ENCODE peak calls at places on chromosomes 5 and 9, in eight cellular contexts. Y is Calu3, U is progenitor cell of endocrine pancreas, J is GM13977, T is fibroblast of lung, M is psoas muscle, L is foreskin fibroblast, R is tibial artery. X is an unnamed sample.

GRCh38 chr5:139392678-139393496 is 2.0 kb downstream of the PROB1 start:
- DNase-seq in Y (peak; percentile 93), U (peak; percentile 67), J (peak; percentile 96), T (peak; percentile 52), M (peak; percentile 82), L (no peak), R (no peak), X (peak; percentile 87)

GRCh38 chr9:21001581-21001980 is 29.9 kb downstream of the HACD4 start:
- DNase-seq in Y (no peak), U (no peak), J (no peak), T (no peak), M (no peak), L (no peak), R (no peak), X (no peak)

GRCh38 chr5:15727375-15727774 is 227.4 kb downstream of the FBXL7 start:
- DNase-seq in Y (no peak), U (no peak), J (no peak), T (no peak), M (no peak), L (no peak), R (no peak), X (no peak)

GRCh38 chr5:97297063-97297715 is 114.1 kb upstream of the RIOK2 start:
- DNase-seq in Y (peak; percentile 63), U (peak; percentile 25), J (peak; percentile 53), T (peak; percentile 5), M (no peak), L (peak; percentile 23), R (no peak), X (peak; percentile 38)

GRCh38 chr9:14271078-14271673 is 42.8 kb downstream of the NFIB start:
- DNase-seq in Y (no peak), U (no peak), J (no peak), T (peak; percentile 90), M (peak; percentile 68), L (peak; percentile 68), R (no peak), X (peak; percentile 16)

GRCh38 chr5:6686501-6686900 is 26.7 kb upstream of the TENT4A start:
- DNase-seq in Y (no peak), U (no peak), J (no peak), T (no peak), M (no peak), L (no peak), R (no peak), X (no peak)

GRCh38 chr9:32783168-32783891 is at the start of gene TMEM215:
- DNase-seq in Y (no peak), U (peak; percentile 51), J (no peak), T (peak; percentile 13), M (peak; percentile 58), L (no peak), R (no peak), X (peak; percentile 86)

GRCh38 chr9:94576131-94576530 is 17.5 kb downstream of the FBP2 start:
- DNase-seq in Y (no peak), U (no peak), J (no peak), T (no peak), M (no peak), L (no peak), R (no peak), X (no peak)

GRCh38 chr5:59174248-59174844 is 591.5 kb downstream of the RAB3C start:
- DNase-seq in Y (peak; percentile 31), U (no peak), J (peak; percentile 26), T (peak; percentile 69), M (no peak), L (peak; percentile 60), R (no peak), X (no peak)

GRCh38 chr9:91187311-91187964 is 174.3 kb downstream of the AUH start:
- DNase-seq in Y (no peak), U (no peak), J (no peak), T (no peak), M (no peak), L (no peak), R (no peak), X (no peak)

GRCh38 chr9:5112109-5112592 is 73.3 kb downstream of the INSL6 start:
- DNase-seq in Y (no peak), U (no peak), J (peak; percentile 16), T (no peak), M (peak; percentile 44), L (no peak), R (no peak), X (no peak)

GRCh38 chr9:24041294-24041693 is 215.3 kb upstream of the ELAVL2 start:
- DNase-seq in Y (no peak), U (no peak), J (no peak), T (peak; percentile 4), M (no peak), L (no peak), R (no peak), X (no peak)

GRCh38 chr9:122832194-122832593 is 3.8 kb upstream of the PDCL start:
- DNase-seq in Y (no peak), U (no peak), J (no peak), T (no peak), M (no peak), L (no peak), R (no peak), X (no peak)

GRCh38 chr9:133664651-133665050 is 28.5 kb downstream of the DBH start:
- DNase-seq in Y (no peak), U (no peak), J (no peak), T (no peak), M (no peak), L (no peak), R (no peak), X (no peak)
- TF ChIP-seq CTCF in Y (no peak), U (no peak), J (no peak), T (no peak), M (no peak), L (no peak), R (no peak), X (no peak)

DNA sequence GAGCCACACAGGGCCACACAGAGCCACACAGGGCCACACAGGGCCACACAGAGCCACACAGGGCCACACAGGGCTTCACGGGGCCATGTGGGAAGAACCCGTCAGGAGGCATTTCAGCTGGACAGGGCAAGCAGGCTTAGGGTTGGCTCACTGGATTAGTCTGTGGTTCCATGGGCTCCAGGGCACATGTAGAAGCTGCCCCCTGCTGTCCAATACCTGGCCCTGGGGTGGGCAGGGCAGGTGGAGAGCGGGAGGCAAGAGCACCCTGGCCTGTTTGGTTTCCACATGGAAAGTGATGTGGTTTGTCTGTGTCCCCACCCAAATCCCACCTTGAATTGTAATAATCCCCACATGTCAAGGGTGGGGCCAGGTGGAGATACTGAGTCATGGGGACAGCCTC is 16.4 kb upstream of the LPCAT1 start:
- DNase-seq in Y (no peak), U (no peak), J (no peak), T (no peak), M (peak; percentile 11), L (no peak), R (no peak), X (no peak)
- TF ChIP-seq CTCF in Y (no peak), U (no peak), J (peak; percentile 53), T (no peak), M (no peak), L (no peak), R (no peak), X (no peak)

DNA sequence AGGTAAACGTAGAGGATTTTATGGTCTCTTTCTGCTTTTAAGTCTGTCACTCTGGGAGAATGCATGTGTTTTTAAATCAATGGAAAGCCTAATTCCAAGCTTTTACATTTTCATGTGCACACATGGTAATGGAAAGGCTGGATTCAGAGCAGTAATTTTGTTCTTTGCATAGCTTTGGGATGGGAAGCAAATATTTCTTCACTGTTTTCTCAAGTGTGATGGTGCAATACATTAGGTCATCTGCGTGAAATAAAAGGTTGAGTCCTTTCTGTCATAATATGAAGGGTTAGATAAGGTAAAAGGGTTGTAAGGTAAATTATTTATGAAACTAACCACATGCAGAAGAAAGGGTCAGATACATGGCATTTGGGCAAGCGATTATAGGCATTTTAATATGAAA is 88.2 kb upstream of the NR3C1 start:
- DNase-seq in Y (no peak), U (no peak), J (no peak), T (no peak), M (no peak), L (no peak), R (no peak), X (no peak)
- TF ChIP-seq CTCF in Y (no peak), U (no peak), J (no peak), T (no peak), M (no peak), L (no peak), R (no peak), X (no peak)

DNA sequence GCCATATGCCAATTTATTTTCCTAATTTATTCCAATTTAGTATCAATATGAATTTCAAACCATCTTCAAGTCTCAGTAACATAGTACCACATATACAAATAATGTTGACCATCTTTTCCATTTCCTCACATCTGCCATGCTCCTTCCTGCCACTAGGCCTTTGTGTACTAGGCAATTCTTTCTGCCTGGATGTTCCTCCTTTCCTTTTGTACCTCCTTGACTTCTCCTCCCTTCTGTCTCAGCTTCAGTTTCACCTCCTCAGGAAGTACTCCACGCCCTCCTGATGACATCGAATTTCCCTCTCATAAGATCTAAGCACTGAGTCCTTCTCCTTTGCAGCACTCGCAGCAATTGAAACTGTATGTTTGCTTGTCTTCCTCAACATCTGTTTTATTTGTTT is 53.9 kb downstream of the MEF2C start:
- DNase-seq in Y (no peak), U (no peak), J (no peak), T (no peak), M (no peak), L (no peak), R (peak; percentile 40), X (no peak)
- TF ChIP-seq CTCF in Y (no peak), U (peak; percentile 34), J (peak; percentile 32), T (no peak), M (peak; percentile 41), L (no peak), R (peak; percentile 42), X (no peak)

GRCh38 chr9:71637433-71637832 is 130.9 kb downstream of the CEMIP2 start:
- DNase-seq in Y (no peak), U (no peak), J (no peak), T (peak; percentile 13), M (no peak), L (no peak), R (no peak), X (no peak)

GRCh38 chr9:71637926-71638325 is 130.4 kb downstream of the CEMIP2 start:
- DNase-seq in Y (no peak), U (no peak), J (no peak), T (no peak), M (no peak), L (no peak), R (no peak), X (no peak)

GRCh38 chr9:71632771-71633170 is 135.5 kb downstream of the CEMIP2 start:
- DNase-seq in Y (no peak), U (no peak), J (no peak), T (peak; percentile 75), M (no peak), L (no peak), R (no peak), X (no peak)

GRCh38 chr9:71636143-71636839 is 132.0 kb downstream of the CEMIP2 start:
- DNase-seq in Y (no peak), U (no peak), J (no peak), T (no peak), M (no peak), L (no peak), R (no peak), X (no peak)

GRCh38 chr9:71634753-71635152 is 133.6 kb downstream of the CEMIP2 start:
- DNase-seq in Y (no peak), U (no peak), J (no peak), T (no peak), M (no peak), L (no peak), R (no peak), X (no peak)
- TF ChIP-seq CTCF in Y (no peak), U (no peak), J (no peak), T (no peak), M (no peak), L (no peak), R (no peak), X (no peak)

X was measured in nephron progenitor cell.